ENCODE peak calls at places on chromosomes 6 and 20, in eight cellular contexts. X, Q, P, O, Z, S, A and R are unnamed samples.

GRCh38 chr6:132695773-132696172 is 18.1 kb downstream of the VNN1 start:
- DNase-seq in Z (no peak), P (no peak), S (no peak), Q (no peak), O (no peak), X (no peak), A (no peak), R (no peak)

GRCh38 chr6:144377586-144377985 is 92.5 kb downstream of the UTRN start:
- DNase-seq in X (no peak), A (no peak), S (no peak), O (no peak), P (no peak), Z (no peak), Q (no peak), R (no peak)

GRCh38 chr6:14922306-14922705 is 323.6 kb upstream of the JARID2 start:
- DNase-seq in S (no peak), O (peak; percentile 34), Z (no peak), X (no peak), Q (no peak), P (no peak), A (no peak), R (no peak)

GRCh38 chr20:53208110-53208908 is 236.2 kb downstream of the TSHZ2 start:
- DNase-seq in S (peak; percentile 52), A (peak; percentile 13), P (no peak), Q (peak; percentile 30), O (peak; percentile 17), X (no peak), Z (no peak), R (peak; percentile 52)

GRCh38 chr6:36519352-36519751 is 27.9 kb downstream of the STK38 start:
- DNase-seq in X (no peak), O (no peak), Q (no peak), S (no peak), Z (no peak), A (no peak), P (no peak), R (no peak)

GRCh38 chr6:56043076-56043475 is 167.7 kb upstream of the BMP5 start:
- DNase-seq in Z (no peak), X (no peak), O (no peak), Q (no peak), P (no peak), A (no peak), S (no peak), R (no peak)

GRCh38 chr20:63908008-63908682 is 13.2 kb downstream of the DNAJC5 start:
- DNase-seq in P (no peak), Z (no peak), A (no peak), X (no peak), S (no peak), O (no peak), Q (no peak), R (no peak)

GRCh38 chr6:44151348-44152108 is 7.1 kb upstream of the CAPN11 start:
- DNase-seq in A (peak; percentile 82), P (peak; percentile 58), Z (peak; percentile 82), X (peak; percentile 61), O (peak; percentile 93), S (peak; percentile 88), Q (peak; percentile 73), R (peak; percentile 80)

GRCh38 chr20:53872561-53873248 is 197.7 kb downstream of the BCAS1 start:
- DNase-seq in Z (no peak), A (no peak), P (peak; percentile 33), S (peak; percentile 68), Q (no peak), X (no peak), O (no peak), R (peak; percentile 79)

GRCh38 chr6:49713346-49713745 is at the start of gene CRISP2:
- DNase-seq in O (peak; percentile 1), S (no peak), Z (no peak), A (peak; percentile 2), Q (no peak), X (no peak), P (no peak), R (no peak)

GRCh38 chr6:149860513-149860833 is 3.7 kb downstream of the LRP11 start:
- DNase-seq in S (no peak), A (no peak), O (no peak), Q (no peak), X (no peak), Z (no peak), P (no peak), R (no peak)

DNA sequence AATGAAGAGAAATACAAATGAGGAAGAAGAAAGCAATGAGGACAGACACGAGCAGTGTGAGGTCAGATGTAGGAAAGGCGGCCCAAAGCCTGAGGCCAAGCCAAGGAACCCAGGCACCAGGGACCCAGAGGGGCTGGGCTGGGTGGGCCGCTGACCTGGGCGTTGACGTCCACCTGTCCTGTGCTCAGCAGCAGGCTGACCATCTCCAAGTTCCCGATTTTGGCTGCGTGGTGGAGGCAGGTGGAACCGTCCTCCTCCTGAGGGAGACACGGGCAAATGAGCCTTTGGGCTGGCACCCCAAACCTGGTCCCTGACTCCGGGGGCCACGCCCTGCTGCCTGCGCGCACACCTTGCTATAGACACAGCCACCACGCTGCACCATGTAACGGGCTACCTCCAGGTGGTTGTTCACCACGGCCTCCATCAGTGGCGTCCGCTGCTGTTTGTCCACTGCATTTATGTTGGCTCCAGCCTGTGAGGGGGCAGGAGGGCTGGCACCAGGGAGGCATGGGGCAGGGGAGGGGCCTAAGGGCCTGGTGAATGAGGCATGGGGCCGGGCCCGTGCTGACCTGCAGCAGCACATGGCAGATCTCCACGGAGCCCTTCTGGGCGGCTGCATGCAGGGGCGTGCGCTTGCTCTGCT is 7.8 kb upstream of the SLC44A4 start:
- DNase-seq in A (no peak), S (no peak), P (no peak), O (peak; percentile 11), X (no peak), Z (no peak), Q (no peak), R (no peak)
- H3K4me3 ChIP-seq in A (no peak overlapping the region), S (no peak overlapping the region), P (no peak overlapping the region), O (no peak overlapping the region), X (no peak overlapping the region), Z (no peak overlapping the region), Q (no peak overlapping the region), R (no peak overlapping the region)

GRCh38 chr20:48719598-48720255 is 108.1 kb downstream of the PREX1 start:
- DNase-seq in S (no peak), Z (no peak), X (no peak), P (no peak), A (no peak), O (no peak), Q (no peak), R (no peak)

GRCh38 chr20:48718914-48719578 is 108.8 kb downstream of the PREX1 start:
- DNase-seq in P (peak; percentile 20), Q (no peak), O (no peak), S (peak; percentile 77), X (no peak), A (no peak), Z (no peak), R (peak; percentile 41)

GRCh38 chr20:48722002-48722731 is 105.6 kb downstream of the PREX1 start:
- DNase-seq in O (no peak), A (no peak), Z (peak; percentile 84), P (no peak), Q (no peak), X (no peak), S (no peak), R (no peak)

GRCh38 chr20:48721324-48722001 is 106.3 kb downstream of the PREX1 start:
- DNase-seq in S (no peak), P (no peak), X (no peak), Q (no peak), A (no peak), O (no peak), Z (peak; percentile 68), R (no peak)

DNA sequence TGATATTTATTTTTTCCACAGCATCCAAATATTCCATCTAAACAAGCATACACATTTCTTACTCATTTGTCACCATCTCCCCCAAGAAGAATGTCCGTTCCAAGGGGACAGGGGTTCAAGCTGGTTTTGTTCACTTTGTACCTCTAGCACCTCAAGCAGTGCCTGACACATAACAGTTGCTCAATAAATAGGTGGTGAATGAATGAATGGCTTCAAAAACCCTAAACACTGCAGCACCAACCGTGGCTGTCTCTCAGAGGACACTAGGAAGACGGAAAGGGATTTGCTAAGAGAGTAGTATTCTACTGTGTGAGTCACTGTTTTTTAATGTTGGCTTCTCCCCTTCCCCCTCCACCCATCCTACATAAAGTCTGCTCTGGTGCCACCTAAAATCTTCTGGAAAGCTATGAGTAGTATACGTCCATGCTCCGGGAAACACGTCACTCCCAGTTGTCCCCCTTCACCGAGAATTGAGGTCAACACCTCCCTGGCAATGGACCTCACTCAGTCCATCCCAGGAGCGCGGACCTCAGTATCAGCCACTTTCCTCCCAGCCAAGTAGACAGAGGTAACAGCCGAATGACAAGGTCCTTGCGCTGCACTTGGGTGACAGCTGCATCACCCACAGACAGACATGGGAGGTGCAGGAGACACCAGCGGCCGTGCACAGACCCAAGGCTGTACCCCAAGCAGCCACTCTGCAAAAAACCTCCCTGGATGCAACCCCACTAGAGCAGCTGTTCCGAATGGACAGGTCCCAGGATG is 107.4 kb downstream of the PREX1 start:
- DNase-seq in A (no peak), P (no peak), X (no peak), Z (no peak), S (no peak), O (no peak), Q (no peak), R (no peak)
- H3K4me1 ChIP-seq in A (no peaks in the 10 kb centered on the region), P (peaks cover 56% of the 10 kb centered on the region), X (peaks cover 19% of the 10 kb centered on the region), Z (peaks cover 5% of the 10 kb centered on the region), S (peaks cover 85% of the 10 kb centered on the region), O (no peaks in the 10 kb centered on the region), Q (peaks cover 3% of the 10 kb centered on the region), R (peaks cover 89% of the 10 kb centered on the region)

GRCh38 chr6:25138697-25139051 is 140.5 kb upstream of the CARMIL1 start:
- DNase-seq in O (no peak), S (no peak), P (no peak), Q (no peak), Z (no peak), A (no peak), X (no peak), R (peak; percentile 39)

GRCh38 chr6:25138024-25138696 is 141.0 kb upstream of the CARMIL1 start:
- DNase-seq in O (peak; percentile 37), X (peak; percentile 38), Z (peak; percentile 68), A (no peak), S (peak; percentile 76), P (peak; percentile 35), Q (no peak), R (peak; percentile 65)

GRCh38 chr6:25136879-25137278 is 142.3 kb upstream of the CARMIL1 start:
- DNase-seq in S (no peak), Q (no peak), O (no peak), Z (no peak), X (no peak), A (no peak), P (no peak), R (no peak)

GRCh38 chr6:25133479-25133878 is 145.7 kb upstream of the CARMIL1 start:
- DNase-seq in O (no peak), X (no peak), Z (no peak), A (peak; percentile 37), P (no peak), S (no peak), Q (no peak), R (no peak)

GRCh38 chr6:25137497-25137896 is 141.7 kb upstream of the CARMIL1 start:
- DNase-seq in Z (no peak), O (no peak), P (no peak), S (no peak), X (no peak), A (no peak), Q (no peak), R (peak; percentile 26)
- H3K4me3 ChIP-seq in Z (peak overlapping the region; percentile 52), O (peak overlapping the region; percentile 56), P (peak overlapping the region; percentile 59), S (peak overlapping the region; percentile 72), X (no peak overlapping the region), A (no peak overlapping the region), Q (no peak overlapping the region), R (peak overlapping the region; percentile 57)

DNA sequence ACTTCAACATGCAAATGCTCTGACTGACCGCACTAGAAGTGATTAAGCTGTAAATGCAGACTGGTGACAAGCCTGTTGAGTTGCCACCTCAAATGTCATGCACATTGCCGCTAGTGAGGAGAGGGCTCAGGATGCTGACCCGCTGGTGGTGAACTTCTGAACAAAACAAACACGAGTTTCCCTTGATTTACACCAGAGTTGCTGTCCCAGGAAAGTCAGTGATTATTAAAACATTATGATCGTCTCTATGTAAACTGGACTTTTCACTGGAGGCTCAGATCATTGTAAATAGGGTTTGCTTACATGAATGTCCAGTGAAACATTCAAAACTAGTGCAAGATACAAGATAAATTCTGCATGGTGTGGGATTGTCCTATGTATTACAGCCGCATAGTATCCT is 420.1 kb downstream of the PREX1 start:
- DNase-seq in A (no peak), O (no peak), Q (no peak), P (no peak), S (no peak), X (no peak), Z (no peak), R (no peak)
- H3K4me1 ChIP-seq in A (no peaks in the 10 kb centered on the region), O (no peaks in the 10 kb centered on the region), Q (peaks cover 12% of the 10 kb centered on the region), P (no peaks in the 10 kb centered on the region), S (no peaks in the 10 kb centered on the region), X (no peaks in the 10 kb centered on the region), Z (no peaks in the 10 kb centered on the region), R (no peaks in the 10 kb centered on the region)